ENCODE peak calls at places on chromosomes 2 and 18, in five cellular contexts. O, N, S, P and U are unnamed samples.

GRCh38 chr2:98445167-98445522 is 487 bp downstream of the INPP4A start:
- DNase-seq in O (no peak), N (no peak), S (no peak), P (peak), U (no peak)

GRCh38 chr18:58194028-58194427 is 150.0 kb downstream of the NEDD4L start:
- DNase-seq in S (no peak), O (no peak), N (peak), P (no peak), U (no peak)

GRCh38 chr2:228469721-228470120 is 288.2 kb upstream of the SPHKAP start:
- DNase-seq in S (no peak), O (no peak), P (no peak), N (no peak), U (no peak)

GRCh38 chr2:175218551-175218950 is 37.0 kb upstream of the ATP5MC3 start:
- DNase-seq in P (peak), O (no peak), N (no peak), S (no peak), U (no peak)

GRCh38 chr2:74821177-74822124 is 12.5 kb upstream of the HK2 start:
- DNase-seq in N (no peak), O (no peak), P (no peak), S (no peak), U (peak)

GRCh38 chr2:135050684-135051083 is 1.4 kb upstream of the RAB3GAP1 start:
- DNase-seq in O (no peak), N (no peak), P (no peak), S (no peak), U (no peak)

GRCh38 chr18:49052891-49053644 is 102.3 kb upstream of the SMAD7 start:
- DNase-seq in N (no peak), P (no peak), S (no peak), O (peak), U (peak)

GRCh38 chr2:30803281-30803680 is 4.0 kb downstream of the CAPN13 start:
- DNase-seq in N (no peak), S (no peak), P (no peak), O (no peak), U (no peak)

GRCh38 chr2:70523996-70524965 is 29.3 kb downstream of the TGFA start:
- DNase-seq in O (peak), S (no peak), N (no peak), P (peak), U (peak)

GRCh38 chr2:62806231-62806630 is 100.7 kb downstream of the EHBP1 start:
- DNase-seq in N (no peak), S (no peak), P (no peak), O (peak), U (no peak)